ENCODE peak calls at places on chromosomes 16 and 17, in seven cellular contexts. P is transverse colon, Q is sigmoid colon, O is breast epithelium, H is prostate gland, Z is stomach, V is HCT116. K is an unnamed sample.

GRCh38 chr16:21126518-21126917 is 24.1 kb downstream of the DNAH3 start:
- DNase-seq in P (no peak), Q (no peak), O (no peak), H (no peak), Z (no peak), V (no peak), K (no peak)

GRCh38 chr17:2854662-2855061 is 58.4 kb downstream of the RAP1GAP2 start:
- DNase-seq in P (peak; percentile 41), Q (no peak), O (no peak), H (no peak), Z (peak; percentile 69), V (no peak), K (no peak)

GRCh38 chr17:8019665-8020064 is 17.2 kb downstream of the GUCY2D start:
- DNase-seq in P (no peak), Q (peak; percentile 60), O (peak; percentile 59), H (no peak), Z (peak; percentile 62), V (no peak), K (peak; percentile 59)

GRCh38 chr17:690346-690745 is 24.3 kb downstream of the VPS53 start:
- DNase-seq in P (no peak), Q (no peak), O (no peak), H (no peak), Z (no peak), V (no peak), K (no peak)

GRCh38 chr17:47197821-47198220 is 8.7 kb upstream of the CDC27 start:
- DNase-seq in P (no peak), Q (no peak), O (no peak), H (no peak), Z (no peak), V (no peak), K (no peak)

GRCh38 chr17:21190078-21190477 is 23.9 kb downstream of the TMEM11 start:
- DNase-seq in P (no peak), Q (no peak), O (no peak), H (no peak), Z (no peak), V (no peak), K (no peak)

GRCh38 chr16:11004351-11004750 is 60.0 kb downstream of the CLEC16A start:
- DNase-seq in P (no peak), Q (no peak), O (peak; percentile 67), H (no peak), Z (no peak), V (no peak), K (no peak)

GRCh38 chr17:10518271-10519037 is at the start of gene MYH1:
- DNase-seq in P (no peak), Q (no peak), O (no peak), H (no peak), Z (no peak), V (no peak), K (no peak)

GRCh38 chr17:40647549-40648325 is at the start of gene SMARCE1:
- DNase-seq in P (peak; percentile 77), Q (peak; percentile 84), O (peak; percentile 50), H (peak; percentile 53), Z (peak; percentile 65), V (peak; percentile 48), K (peak; percentile 93)

GRCh38 chr16:8959921-8960787 is 3.6 kb downstream of the USP7 start:
- DNase-seq in P (no peak), Q (no peak), O (no peak), H (no peak), Z (no peak), V (no peak), K (no peak)

GRCh38 chr17:7445011-7445927 is at the start of gene CHRNB1:
- DNase-seq in P (peak; percentile 91), Q (peak; percentile 77), O (peak; percentile 59), H (no peak), Z (peak; percentile 78), V (peak; percentile 52), K (peak; percentile 92)

GRCh38 chr16:4537376-4538066 is 1.1 kb downstream of the CDIP1 start:
- DNase-seq in P (no peak), Q (peak; percentile 70), O (peak; percentile 35), H (peak; percentile 14), Z (peak; percentile 33), V (no peak), K (peak; percentile 87)

GRCh38 chr17:36527851-36528250 is 6.8 kb downstream of the MYO19 start:
- DNase-seq in P (no peak), Q (no peak), O (no peak), H (no peak), Z (no peak), V (no peak), K (no peak)

GRCh38 chr16:15041260-15042011 is 14.4 kb downstream of the NTAN1 start:
- DNase-seq in P (peak; percentile 78), Q (peak; percentile 87), O (peak; percentile 71), H (peak; percentile 78), Z (peak; percentile 78), V (no peak), K (peak; percentile 85)

GRCh38 chr17:17729620-17730249 is 48.5 kb downstream of the RAI1 start:
- DNase-seq in P (peak; percentile 64), Q (no peak), O (no peak), H (peak; percentile 62), Z (peak; percentile 53), V (peak; percentile 19), K (no peak)

GRCh38 chr16:89960966-89961365 is 12.4 kb downstream of the DEF8 start:
- DNase-seq in P (no peak), Q (no peak), O (no peak), H (no peak), Z (no peak), V (no peak), K (no peak)

GRCh38 chr17:76873856-76874255 is 5.7 kb downstream of the MGAT5B start:
- DNase-seq in P (no peak), Q (no peak), O (no peak), H (no peak), Z (no peak), V (no peak), K (no peak)

GRCh38 chr17:72385482-72385881 is 264.7 kb downstream of the SOX9 start:
- DNase-seq in P (no peak), Q (no peak), O (no peak), H (no peak), Z (no peak), V (no peak), K (no peak)

GRCh38 chr16:26765087-26765486 is 301.6 kb upstream of the C16orf82 start:
- DNase-seq in P (no peak), Q (no peak), O (no peak), H (no peak), Z (no peak), V (no peak), K (no peak)

GRCh38 chr17:43905985-43906852 is 1.1 kb downstream of the MPP2 start:
- DNase-seq in P (peak; percentile 62), Q (peak; percentile 95), O (peak; percentile 72), H (no peak), Z (peak; percentile 74), V (no peak), K (no peak)

GRCh38 chr16:10847166-10847565 is 28.6 kb upstream of the TVP23A start:
- DNase-seq in P (no peak), Q (no peak), O (no peak), H (no peak), Z (no peak), V (no peak), K (no peak)

GRCh38 chr17:7266784-7267183 is 4.5 kb upstream of the CLDN7 start:
- DNase-seq in P (no peak), Q (no peak), O (no peak), H (no peak), Z (no peak), V (no peak), K (no peak)

GRCh38 chr17:39605492-39606433 is 2.0 kb downstream of the NEUROD2 start:
- DNase-seq in P (no peak), Q (no peak), O (no peak), H (no peak), Z (no peak), V (no peak), K (no peak)

GRCh38 chr17:9408381-9408780 is 167.2 kb downstream of the STX8 start:
- DNase-seq in P (no peak), Q (no peak), O (no peak), H (no peak), Z (no peak), V (no peak), K (no peak)

DNA sequence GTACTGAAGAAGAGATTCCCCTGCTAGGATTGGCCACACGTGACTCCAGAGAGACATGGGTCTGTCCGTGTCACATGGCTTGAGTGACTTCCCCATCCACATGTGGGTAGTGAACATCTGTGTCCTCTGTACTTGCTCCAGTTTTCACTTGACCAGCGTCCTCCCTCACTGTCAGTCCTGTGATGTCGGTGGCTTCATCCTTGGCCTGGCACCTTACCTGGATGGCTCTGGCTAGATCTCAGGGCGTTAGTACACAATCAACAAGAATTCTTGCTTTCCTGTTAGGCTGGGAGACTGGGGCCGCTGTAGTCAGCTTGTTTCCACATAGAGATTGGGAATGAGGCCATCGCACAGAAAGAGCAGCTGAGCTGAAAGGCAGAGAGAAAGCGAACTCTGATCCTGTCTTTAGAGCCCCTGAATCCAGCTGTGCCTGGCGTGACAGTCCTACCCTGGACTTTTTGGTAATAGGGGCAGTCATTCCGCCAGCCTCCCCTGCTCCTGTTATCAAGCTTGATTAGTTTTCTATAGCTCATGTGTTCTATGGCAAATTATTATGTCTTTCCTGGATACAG is 227.3 kb downstream of the SNX29 start:
- DNase-seq in P (no peak), Q (no peak), O (no peak), H (no peak), Z (no peak), V (no peak), K (no peak)
- TF ChIP-seq POLR2AphosphoS5 in P (no peak), Q (no peak), O (no peak), H (no peak), Z (no peak), V (no peak), K (no peak)

GRCh38 chr17:38485146-38485468 is 56.8 kb downstream of the ARHGAP23 start:
- DNase-seq in P (no peak), Q (no peak), O (no peak), H (no peak), Z (no peak), V (no peak), K (no peak)
- H3K4me3 ChIP-seq in P (no peak overlapping the region), Q (no peak overlapping the region), O (no peak overlapping the region), H (no peak overlapping the region), Z (no peak overlapping the region), V (no peak overlapping the region), K (no peak overlapping the region)

DNA sequence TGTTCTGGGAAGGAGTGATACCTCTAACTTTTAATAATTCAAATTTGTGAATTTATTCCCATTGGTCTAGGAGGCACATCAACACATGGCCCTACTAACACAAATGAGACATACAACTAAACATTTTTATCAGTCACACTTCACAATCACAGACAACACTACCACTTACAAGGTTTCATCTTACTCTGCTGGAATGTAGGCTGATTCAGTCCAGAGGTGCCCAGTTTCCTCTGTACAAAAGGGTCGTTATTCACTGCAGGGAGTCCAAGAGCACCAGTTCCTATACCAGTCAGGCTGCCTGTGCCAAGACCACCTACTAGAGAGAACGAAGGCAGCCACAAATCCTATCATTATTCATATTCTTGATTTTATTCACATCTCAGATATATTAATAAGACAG is 41.4 kb downstream of the SETD6 start:
- DNase-seq in P (no peak), Q (no peak), O (no peak), H (no peak), Z (no peak), V (no peak), K (no peak)
- TF ChIP-seq POLR2AphosphoS5 in P (no peak), Q (no peak), O (no peak), H (no peak), Z (no peak), V (no peak), K (no peak)

DNA sequence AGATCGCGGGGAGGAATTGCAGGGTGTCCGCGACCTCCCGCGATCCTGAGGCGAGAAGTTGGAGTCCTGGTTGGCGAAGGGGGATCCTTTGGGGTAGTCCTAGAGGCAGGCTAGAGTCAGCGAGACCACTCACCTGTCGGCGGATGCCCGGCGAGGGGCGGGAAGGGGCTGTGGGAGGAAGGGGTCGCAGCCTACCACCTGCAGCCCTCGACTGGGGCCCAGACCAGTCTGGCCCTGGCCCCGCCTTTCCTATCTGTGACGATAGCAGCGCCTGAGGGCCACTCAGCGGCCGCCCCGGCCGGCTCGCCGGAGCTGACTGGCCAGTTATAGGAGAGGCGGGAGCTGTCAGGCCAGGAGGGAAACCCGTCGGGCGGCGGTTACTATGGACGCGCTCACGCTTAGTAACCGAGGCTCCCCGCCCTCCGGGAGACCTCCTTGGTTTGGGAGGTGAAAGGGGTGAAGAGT is at the start of gene TEKT3:
- DNase-seq in P (peak; percentile 89), Q (peak; percentile 95), O (peak; percentile 83), H (peak; percentile 37), Z (peak; percentile 87), V (no peak), K (peak; percentile 85)
- H3K4me3 ChIP-seq in P (peak within 1 kb of the TSS; percentile 19), Q (peak within 1 kb of the TSS; percentile 35), O (peak within 1 kb of the TSS; percentile 72), H (peak within 1 kb of the TSS; percentile 14), Z (peak within 1 kb of the TSS; percentile 59), V (no peak within 1 kb of the TSS), K (peak within 1 kb of the TSS; percentile 7)